ENCODE peak calls at places on chromosomes 5 and 9, in six cellular contexts. A, J, L, C, W and D are unnamed samples. For H3K4me1 and H3K9me3, the result is how much of the 10 kb centered on the place peaks cover.

GRCh38 chr9:125894566-125894965 is 147.4 kb downstream of the PBX3 start:
- DNase-seq in A (no peak), J (no peak), L (no peak), C (no peak), W (no peak), D (no peak)

GRCh38 chr5:36908544-36909260 is 32.1 kb downstream of the NIPBL start:
- DNase-seq in A (no peak), J (no peak), L (no peak), C (no peak), W (no peak), D (no peak)

GRCh38 chr5:15243301-15244020 is 256.5 kb upstream of the FBXL7 start:
- DNase-seq in A (no peak), J (no peak), L (no peak), C (no peak), W (no peak), D (no peak)

GRCh38 chr5:60677831-60678664 is 21.9 kb downstream of the DEPDC1B start:
- DNase-seq in A (no peak), J (peak), L (no peak), C (no peak), W (no peak), D (no peak)

GRCh38 chr5:16784843-16785791 is 151.0 kb downstream of the MYO10 start:
- DNase-seq in A (no peak), J (no peak), L (no peak), C (no peak), W (no peak), D (no peak)

GRCh38 chr5:35131723-35132122 is 84.0 kb upstream of the AGXT2 start:
- DNase-seq in A (no peak), J (no peak), L (no peak), C (no peak), W (no peak), D (no peak)

GRCh38 chr5:92328584-92329259 is 945.6 kb upstream of the ARRDC3 start:
- DNase-seq in A (peak), J (no peak), L (no peak), C (no peak), W (no peak), D (no peak)

GRCh38 chr5:128844354-128844923 is 120.8 kb upstream of the SLC27A6 start:
- DNase-seq in A (no peak), J (no peak), L (no peak), C (no peak), W (no peak), D (no peak)

GRCh38 chr5:113660848-113661247 is 147.4 kb downstream of the YTHDC2 start:
- DNase-seq in A (no peak), J (no peak), L (no peak), C (no peak), W (no peak), D (no peak)

GRCh38 chr9:25427898-25428297 is 250.3 kb downstream of the TUSC1 start:
- DNase-seq in A (no peak), J (no peak), L (no peak), C (no peak), W (no peak), D (no peak)

GRCh38 chr5:102663771-102664530 is 91.2 kb upstream of the PAM start:
- DNase-seq in A (no peak), J (no peak), L (no peak), C (no peak), W (no peak), D (no peak)

GRCh38 chr9:76717611-76718010 is 46.6 kb upstream of the PCA3 start:
- DNase-seq in A (no peak), J (no peak), L (no peak), C (no peak), W (no peak), D (no peak)

GRCh38 chr5:112548246-112548982 is 129.3 kb upstream of the EPB41L4A start:
- DNase-seq in A (no peak), J (no peak), L (no peak), C (no peak), W (no peak), D (no peak)

GRCh38 chr5:6737043-6737941 is 24.1 kb downstream of the TENT4A start:
- DNase-seq in A (no peak), J (no peak), L (no peak), C (no peak), W (no peak), D (no peak)

GRCh38 chr9:116687762-116688160 is 656 bp downstream of the TRIM32 start:
- DNase-seq in A (no peak), J (peak), L (peak), C (no peak), W (no peak), D (no peak)

GRCh38 chr5:174589599-174589998 is 134.8 kb upstream of the MSX2 start:
- DNase-seq in A (no peak), J (peak), L (no peak), C (no peak), W (no peak), D (no peak)

GRCh38 chr5:18900644-18901043 is 1087.4 kb downstream of the CDH18 start:
- DNase-seq in A (no peak), J (no peak), L (no peak), C (no peak), W (no peak), D (no peak)

GRCh38 chr5:122751293-122751753 is 23.6 kb upstream of the SNX2 start:
- DNase-seq in A (peak), J (no peak), L (no peak), C (peak), W (no peak), D (no peak)

GRCh38 chr9:89137548-89138462 is 40.8 kb downstream of the SHC3 start:
- DNase-seq in A (peak), J (no peak), L (peak), C (no peak), W (no peak), D (no peak)

GRCh38 chr5:16574789-16575785 is 41.7 kb downstream of the RETREG1 start:
- DNase-seq in A (peak), J (peak), L (no peak), C (no peak), W (peak), D (no peak)

GRCh38 chr9:8037745-8038144 is 238.2 kb upstream of the DMAC1 start:
- DNase-seq in A (no peak), J (no peak), L (no peak), C (no peak), W (no peak), D (no peak)

GRCh38 chr5:32390819-32391591 is 53.5 kb downstream of the ZFR start:
- DNase-seq in A (no peak), J (no peak), L (no peak), C (no peak), W (no peak), D (no peak)

GRCh38 chr5:127967983-127968592 is 115.5 kb upstream of the SLC12A2 start:
- DNase-seq in A (no peak), J (no peak), L (no peak), C (no peak), W (no peak), D (no peak)

GRCh38 chr9:108297025-108297424 is 558.8 kb downstream of the ACTL7B start:
- DNase-seq in A (peak), J (no peak), L (no peak), C (no peak), W (no peak), D (no peak)

GRCh38 chr5:56409331-56410190 is 176.4 kb upstream of the ANKRD55 start:
- DNase-seq in A (peak), J (no peak), L (no peak), C (no peak), W (no peak), D (no peak)

GRCh38 chr9:36341936-36342577 is 58.0 kb downstream of the RNF38 start:
- DNase-seq in A (no peak), J (no peak), L (no peak), C (no peak), W (no peak), D (no peak)

GRCh38 chr5:52846443-52846842 is 58.7 kb downstream of the ITGA1 start:
- DNase-seq in A (no peak), J (no peak), L (no peak), C (no peak), W (no peak), D (no peak)

GRCh38 chr9:109302606-109303005 is 18.3 kb downstream of the EPB41L4B start:
- DNase-seq in A (no peak), J (no peak), L (no peak), C (no peak), W (no peak), D (no peak)

GRCh38 chr9:7121664-7122063 is 363.9 kb downstream of the KDM4C start:
- DNase-seq in A (no peak), J (no peak), L (no peak), C (no peak), W (no peak), D (no peak)

GRCh38 chr9:121478816-121479676 is 20.6 kb downstream of the GGTA1 start:
- DNase-seq in A (peak), J (peak), L (no peak), C (peak), W (no peak), D (no peak)

GRCh38 chr5:100691085-100691484 is 155.9 kb downstream of the FAM174A start:
- DNase-seq in A (no peak), J (no peak), L (no peak), C (no peak), W (no peak), D (no peak)

GRCh38 chr5:54719384-54720306 is 202.1 kb downstream of the SNX18 start:
- DNase-seq in A (peak), J (peak), L (no peak), C (peak), W (no peak), D (no peak)

GRCh38 chr9:91036826-91037510 is 235.3 kb downstream of the SYK start:
- DNase-seq in A (peak), J (peak), L (peak), C (peak), W (peak), D (peak)

GRCh38 chr5:67842806-67843205 is 372.8 kb upstream of the PIK3R1 start:
- DNase-seq in A (no peak), J (peak), L (no peak), C (no peak), W (no peak), D (no peak)

GRCh38 chr9:96279927-96280326 is 22.0 kb downstream of the HSD17B3 start:
- DNase-seq in A (no peak), J (no peak), L (no peak), C (no peak), W (no peak), D (no peak)

GRCh38 chr9:95285307-95285706 is 32.2 kb downstream of the FANCC start:
- DNase-seq in A (no peak), J (no peak), L (no peak), C (no peak), W (no peak), D (no peak)

GRCh38 chr9:105535920-105536668 is 21.8 kb upstream of the FKTN start:
- DNase-seq in A (no peak), J (no peak), L (no peak), C (no peak), W (no peak), D (no peak)

GRCh38 chr5:112799661-112800060 is 61.4 kb upstream of the SRP19 start:
- DNase-seq in A (no peak), J (no peak), L (no peak), C (no peak), W (no peak), D (no peak)

GRCh38 chr9:128034821-128035764 is 32.0 kb downstream of the NAIF1 start:
- DNase-seq in A (peak), J (peak), L (peak), C (peak), W (peak), D (peak)

DNA sequence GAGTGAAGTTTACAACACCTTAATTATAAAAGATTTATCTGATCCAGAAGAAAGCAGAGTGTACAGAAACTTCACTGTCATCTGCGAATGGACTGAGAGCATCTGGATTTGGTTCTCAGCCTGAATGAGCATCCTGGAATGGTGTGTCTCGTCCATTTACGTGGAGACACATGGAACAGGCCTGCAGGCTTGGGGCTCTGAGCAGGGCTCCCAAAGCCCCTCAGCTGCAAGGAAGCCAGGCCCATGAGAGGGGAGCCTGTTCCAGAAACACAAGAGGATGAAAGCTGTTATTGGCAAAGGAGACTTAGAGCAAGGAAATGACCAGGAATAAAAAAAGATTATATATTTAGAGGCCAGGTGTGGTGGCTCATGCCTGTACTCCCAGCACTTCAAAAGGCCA is 22.1 kb upstream of the TERT start:
- DNase-seq in A (no peak), J (no peak), L (peak), C (no peak), W (no peak), D (no peak)
- H3K4me1 ChIP-seq in A (under half), J (under half), L (half or more), C (under half), W (under half), D (half or more)

GRCh38 chr5:2299388-2300220 is 416.9 kb upstream of the IRX4 start:
- DNase-seq in A (no peak), J (no peak), L (no peak), C (no peak), W (no peak), D (no peak)
- H3K9me3 ChIP-seq in A (under half), J (under half), L (under half), C (under half), W (under half), D (under half)

GRCh38 chr5:73649926-73650325 is 23.9 kb downstream of the ARHGEF28 start:
- DNase-seq in A (no peak), J (no peak), L (no peak), C (no peak), W (no peak), D (no peak)

GRCh38 chr5:73654171-73654811 is 28.3 kb downstream of the ARHGEF28 start:
- DNase-seq in A (no peak), J (no peak), L (no peak), C (no peak), W (no peak), D (no peak)

GRCh38 chr5:73654861-73655318 is 28.9 kb downstream of the ARHGEF28 start:
- DNase-seq in A (no peak), J (no peak), L (no peak), C (no peak), W (no peak), D (no peak)

GRCh38 chr5:73655521-73656160 is 29.6 kb downstream of the ARHGEF28 start:
- DNase-seq in A (no peak), J (no peak), L (no peak), C (no peak), W (no peak), D (no peak)

GRCh38 chr5:73652391-73652790 is 26.4 kb downstream of the ARHGEF28 start:
- DNase-seq in A (no peak), J (no peak), L (no peak), C (no peak), W (no peak), D (no peak)
- H3K4me1 ChIP-seq in A (under half), J (under half), L (under half), C (under half), W (under half), D (under half)

GRCh38 chr5:179451813-179452196 is 98.5 kb upstream of the RUFY1 start:
- DNase-seq in A (no peak), J (no peak), L (no peak), C (no peak), W (no peak), D (no peak)
- H3K9me3 ChIP-seq in A (under half), J (under half), L (under half), C (under half), W (under half), D (under half)

GRCh38 chr5:40404613-40405012 is 275.1 kb upstream of the PTGER4 start:
- DNase-seq in A (no peak), J (no peak), L (no peak), C (no peak), W (no peak), D (no peak)

GRCh38 chr5:40405985-40406384 is 273.7 kb upstream of the PTGER4 start:
- DNase-seq in A (no peak), J (no peak), L (no peak), C (no peak), W (no peak), D (no peak)

GRCh38 chr5:40409600-40409999 is 270.1 kb upstream of the PTGER4 start:
- DNase-seq in A (no peak), J (no peak), L (peak), C (no peak), W (no peak), D (peak)

GRCh38 chr5:40405230-40405629 is 274.5 kb upstream of the PTGER4 start:
- DNase-seq in A (no peak), J (no peak), L (no peak), C (no peak), W (no peak), D (no peak)

DNA sequence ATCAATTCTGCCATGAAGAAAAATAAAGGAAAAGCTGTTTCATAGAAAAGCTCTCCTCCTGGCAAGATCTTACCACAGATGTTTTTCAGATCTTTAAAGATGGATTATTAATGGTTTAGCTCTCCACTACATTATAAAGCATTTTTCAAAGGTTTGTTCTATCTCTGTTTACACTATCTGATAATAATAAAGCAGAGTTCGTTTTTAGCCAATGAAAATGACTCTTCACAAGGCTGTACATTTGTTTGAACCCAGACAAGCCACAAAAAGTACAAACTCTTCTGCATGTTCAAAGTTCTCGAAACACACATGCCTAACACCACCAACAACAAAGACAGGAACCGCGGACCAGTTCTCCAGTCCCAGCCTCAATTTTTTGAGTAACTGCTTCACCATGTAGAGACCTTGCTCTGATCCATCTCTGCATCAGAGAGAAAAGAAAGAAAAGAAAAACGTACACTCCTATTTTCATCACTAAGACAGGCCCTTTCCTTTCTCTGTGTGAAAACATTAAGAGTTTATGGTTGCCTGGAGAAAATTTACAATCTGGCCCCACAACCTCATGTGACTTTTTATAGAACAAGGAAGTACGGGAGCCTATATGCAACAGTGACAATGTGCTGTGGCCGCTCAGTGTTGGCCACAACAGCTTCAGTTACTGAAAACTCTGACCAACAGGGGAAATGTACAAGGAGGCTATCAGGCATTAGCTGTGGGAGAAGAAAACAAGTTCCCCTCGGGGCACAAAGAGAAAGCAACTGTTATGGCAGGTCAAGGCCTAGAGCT is 273.1 kb upstream of the PTGER4 start:
- DNase-seq in A (no peak), J (no peak), L (no peak), C (no peak), W (no peak), D (no peak)
- H3K4me1 ChIP-seq in A (under half), J (under half), L (half or more), C (under half), W (under half), D (half or more)

DNA sequence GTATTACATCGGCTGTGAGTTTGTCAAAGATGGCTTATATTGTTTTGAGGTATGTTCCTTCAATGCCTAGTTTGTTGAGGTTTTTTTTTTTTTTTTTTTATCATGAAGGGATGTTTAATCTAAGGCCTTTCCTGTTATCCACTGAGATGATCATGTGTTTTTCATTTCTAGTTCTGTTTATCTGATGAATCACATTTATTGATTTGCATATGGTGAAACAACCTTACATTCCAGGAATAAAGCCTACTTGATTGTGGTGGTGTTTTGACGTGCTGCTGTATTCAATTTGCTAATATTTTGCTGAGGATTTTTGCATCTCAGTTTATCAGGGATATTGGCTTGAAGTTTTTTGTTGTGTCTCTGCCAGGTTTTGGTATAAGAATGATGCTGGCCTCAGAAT is 77.3 kb downstream of the CERT1 start:
- DNase-seq in A (no peak), J (no peak), L (no peak), C (no peak), W (no peak), D (no peak)
- H3K9me3 ChIP-seq in A (under half), J (under half), L (under half), C (under half), W (under half), D (under half)

DNA sequence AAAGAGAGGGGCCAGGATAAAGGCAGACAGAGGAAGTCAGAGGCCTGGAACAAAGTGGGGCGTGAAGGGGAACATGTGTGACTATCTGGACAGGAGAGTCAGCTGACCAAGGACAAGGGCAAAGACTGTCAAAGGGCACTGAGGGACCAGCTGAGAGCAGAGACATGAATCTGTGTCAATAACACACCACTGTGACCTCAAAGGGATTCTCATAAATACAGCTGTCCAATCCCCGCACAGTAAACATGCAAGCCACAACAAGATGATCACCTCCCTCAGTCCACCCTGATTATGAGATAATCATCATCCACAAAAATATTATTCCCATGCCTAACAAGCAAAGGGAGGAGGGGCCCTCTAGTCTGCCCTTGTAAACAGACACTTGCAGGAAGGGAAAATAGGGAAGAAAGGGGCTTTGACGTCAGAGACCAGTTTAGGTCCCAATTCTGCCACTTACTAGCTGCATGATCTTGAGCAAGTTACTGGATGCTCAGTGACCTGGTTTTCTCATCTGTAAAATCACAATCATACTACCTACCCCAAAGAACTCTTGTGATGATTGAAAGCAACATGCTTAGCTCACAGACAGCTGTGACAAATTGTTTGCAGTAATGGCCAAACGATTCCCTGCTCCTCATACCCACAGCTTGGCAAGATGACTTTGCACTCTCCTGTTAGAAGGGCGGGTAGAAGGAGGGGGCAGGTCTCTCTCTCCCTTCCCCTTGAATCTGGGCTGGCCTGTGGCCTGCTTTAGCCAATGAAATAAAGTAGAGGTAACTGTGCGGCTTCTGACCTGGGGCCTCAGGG is 41.8 kb downstream of the RAPGEF1 start:
- DNase-seq in A (no peak), J (no peak), L (no peak), C (no peak), W (no peak), D (no peak)
- H3K4me1 ChIP-seq in A (under half), J (under half), L (under half), C (under half), W (under half), D (half or more)

GRCh38 chr5:76326559-76327351 is 76.3 kb upstream of the IQGAP2 start:
- DNase-seq in A (no peak), J (peak), L (no peak), C (peak), W (no peak), D (peak)
- H3K9me3 ChIP-seq in A (under half), J (under half), L (under half), C (under half), W (under half), D (under half)